ENCODE peak calls at places on chromosome 5, in six cellular contexts. T is fibroblast of pulmonary artery, E is astrocyte of the spinal cord, S is cardiac fibroblast, D is RWPE1, Y is esophagus squamous epithelium. Q is an unnamed sample.

GRCh38 chr5:137069358-137069757 is 429.8 kb downstream of the SPOCK1 start:
- DNase-seq in E (no peak), D (no peak), T (no peak), S (no peak), Y (no peak), Q (no peak)

GRCh38 chr5:65037845-65038815 is 269.4 kb downstream of the CWC27 start:
- DNase-seq in Y (no peak), D (no peak), E (no peak), T (no peak), S (peak; percentile 44), Q (no peak)

GRCh38 chr5:130773813-130774212 is 391.2 kb downstream of the HINT1 start:
- DNase-seq in T (no peak), S (peak; percentile 2), Y (no peak), D (peak; percentile 75), E (peak; percentile 3), Q (no peak)

GRCh38 chr5:136655429-136655828 is 290.1 kb upstream of the TRPC7 start:
- DNase-seq in E (no peak), T (no peak), S (no peak), Y (no peak), D (no peak), Q (no peak)

GRCh38 chr5:156181656-156182055 is 145.3 kb upstream of the SGCD start:
- DNase-seq in E (no peak), D (no peak), Y (no peak), T (no peak), S (no peak), Q (no peak)

GRCh38 chr5:115825948-115826347 is 9.5 kb upstream of the CDO1 start:
- DNase-seq in T (no peak), S (no peak), Y (no peak), D (no peak), E (no peak), Q (no peak)

GRCh38 chr5:116035123-116035522 is 2.9 kb downstream of the ARL14EPL start:
- DNase-seq in E (no peak), S (peak; percentile 12), Y (no peak), T (no peak), D (no peak), Q (no peak)

GRCh38 chr5:60829490-60830266 is 14.4 kb downstream of the ELOVL7 start:
- DNase-seq in D (peak; percentile 23), T (no peak), E (no peak), Y (no peak), S (no peak), Q (no peak)

GRCh38 chr5:144352318-144352717 is 181.6 kb downstream of the KCTD16 start:
- DNase-seq in Y (no peak), T (no peak), S (no peak), E (no peak), D (no peak), Q (no peak)

GRCh38 chr5:176693477-176693851 is 46.2 kb downstream of the TSPAN17 start:
- DNase-seq in D (no peak), Y (no peak), E (no peak), S (no peak), T (peak; percentile 31), Q (no peak)

GRCh38 chr5:169288066-169288753 is 12.7 kb downstream of the SLIT3 start:
- DNase-seq in D (no peak), Y (no peak), T (no peak), E (no peak), S (no peak), Q (no peak)

GRCh38 chr5:69167488-69167845 is 517 bp downstream of the CCNB1 start:
- DNase-seq in S (peak; percentile 33), D (peak; percentile 53), T (peak; percentile 11), E (peak; percentile 16), Y (no peak), Q (peak; percentile 11)

GRCh38 chr5:132860742-132861141 is 5.5 kb downstream of the GDF9 start:
- DNase-seq in D (no peak), S (no peak), Y (no peak), E (no peak), T (no peak), Q (no peak)

GRCh38 chr5:85929713-85930112 is 688.0 kb upstream of the COX7C start:
- DNase-seq in T (no peak), Y (no peak), S (no peak), D (no peak), E (no peak), Q (no peak)

GRCh38 chr5:176658817-176659216 is 11.5 kb downstream of the TSPAN17 start:
- DNase-seq in T (no peak), S (no peak), E (peak; percentile 44), Y (no peak), D (no peak), Q (no peak)

GRCh38 chr5:154857091-154857533 is 1.3 kb upstream of the CNOT8 start:
- DNase-seq in D (peak; percentile 54), T (no peak), E (no peak), Y (no peak), S (no peak), Q (no peak)

GRCh38 chr5:65907138-65907537 is 19.2 kb upstream of the ERBIN start:
- DNase-seq in S (peak; percentile 30), E (peak; percentile 45), Y (no peak), D (peak; percentile 53), T (no peak), Q (no peak)

GRCh38 chr5:137610598-137610997 is 111.5 kb upstream of the SPOCK1 start:
- DNase-seq in D (no peak), Y (no peak), E (no peak), T (no peak), S (no peak), Q (no peak)

GRCh38 chr5:139640432-139641115 is 7.6 kb upstream of the CXXC5 start:
- DNase-seq in T (no peak), E (no peak), Y (no peak), D (no peak), S (no peak), Q (peak; percentile 6)

GRCh38 chr5:68953885-68954617 is 139.8 kb upstream of the SLC30A5 start:
- DNase-seq in E (no peak), Y (no peak), S (peak; percentile 48), D (no peak), T (peak; percentile 48), Q (no peak)

GRCh38 chr5:142012186-142012785 is 541 bp downstream of the GNPDA1 start:
- DNase-seq in T (peak; percentile 56), Y (no peak), D (no peak), E (peak; percentile 16), S (peak; percentile 70), Q (peak; percentile 45)

GRCh38 chr5:4053111-4053510 is 457.5 kb downstream of the IRX1 start:
- DNase-seq in E (no peak), D (no peak), T (no peak), Y (no peak), S (no peak), Q (no peak)

GRCh38 chr5:4054092-4054491 is 458.5 kb downstream of the IRX1 start:
- DNase-seq in S (no peak), D (no peak), Y (no peak), T (no peak), E (no peak), Q (no peak)

DNA sequence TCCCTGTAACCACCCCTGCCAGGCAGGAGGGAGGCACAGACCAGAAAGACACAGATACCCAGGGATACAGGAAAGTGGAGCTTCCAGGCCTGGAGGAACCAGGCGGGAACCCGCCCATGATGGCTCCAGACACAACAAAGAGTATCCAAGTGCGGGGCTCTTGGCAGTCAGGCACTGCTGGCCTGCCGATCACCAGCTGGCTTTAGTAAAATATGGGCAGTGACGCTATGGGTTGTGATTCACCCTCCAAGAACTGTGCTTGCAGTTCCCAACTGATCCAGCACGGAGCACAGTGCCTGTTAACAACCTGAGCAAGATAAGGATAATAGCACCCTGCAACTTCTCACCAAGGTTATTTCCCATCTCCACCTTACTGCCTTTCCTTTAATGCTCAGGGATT is 463.3 kb downstream of the IRX1 start:
- DNase-seq in D (peak; percentile 1), S (peak; percentile 64), T (peak; percentile 42), Y (no peak), E (no peak), Q (no peak)
- TF ChIP-seq CTCF in D (no peak), S (peak; percentile 29), T (peak; percentile 0), Y (no peak), E (no peak), Q (no peak)

GRCh38 chr5:75654693-75655315 is 43.6 kb downstream of the ANKDD1B start:
- DNase-seq in S (no peak), Y (no peak), E (no peak), T (no peak), D (no peak), Q (no peak)

GRCh38 chr5:75651575-75651974 is 40.3 kb downstream of the ANKDD1B start:
- DNase-seq in S (no peak), D (no peak), T (no peak), Y (no peak), E (no peak), Q (no peak)

GRCh38 chr5:75660678-75661465 is 49.6 kb downstream of the ANKDD1B start:
- DNase-seq in D (no peak), T (no peak), Y (no peak), E (no peak), S (no peak), Q (no peak)

GRCh38 chr5:75659791-75660453 is 48.7 kb downstream of the ANKDD1B start:
- DNase-seq in D (no peak), Y (no peak), T (no peak), S (no peak), E (no peak), Q (no peak)

DNA sequence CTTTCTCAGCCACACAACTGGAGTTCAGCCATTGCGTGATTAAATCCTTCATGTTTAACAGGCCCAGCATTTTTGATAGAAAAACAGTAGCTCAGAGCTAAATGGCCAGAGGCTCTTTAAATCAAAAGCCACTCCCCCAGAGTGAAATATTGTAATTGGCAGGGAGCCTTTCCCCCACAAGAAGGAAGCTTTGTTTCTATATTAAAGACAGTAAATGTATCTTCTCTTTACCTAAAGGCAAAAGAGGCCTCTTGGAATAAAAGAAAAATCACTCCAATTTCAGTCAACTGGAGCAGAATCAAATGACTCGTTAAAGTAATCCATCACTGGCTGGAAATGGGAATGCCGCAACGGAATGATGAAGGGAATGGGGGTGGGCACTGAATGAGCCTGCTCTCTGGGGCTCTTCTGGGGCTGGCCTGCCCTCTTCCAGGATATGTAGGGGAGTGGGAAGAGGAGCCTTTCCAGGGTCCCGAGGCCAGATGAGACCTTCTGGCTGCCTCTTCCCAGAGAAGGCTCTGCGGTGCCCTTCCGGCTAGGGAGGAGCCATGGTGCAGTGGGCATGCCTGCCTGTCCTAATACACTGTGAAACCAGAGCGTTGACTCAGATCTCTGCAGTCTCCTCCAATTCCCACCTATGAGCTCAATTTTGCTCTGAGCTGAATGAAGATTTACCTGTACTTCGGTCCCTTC is 45.2 kb downstream of the ANKDD1B start:
- DNase-seq in Y (no peak), T (peak; percentile 38), E (peak; percentile 50), D (peak; percentile 48), S (peak; percentile 36), Q (no peak)
- TF ChIP-seq CTCF in Y (no peak), T (no peak), E (no peak), D (no peak), S (no peak), Q (no peak)

GRCh38 chr5:91183743-91184142 is 199.4 kb downstream of the ARRDC3 start:
- DNase-seq in D (no peak), S (no peak), Y (no peak), E (no peak), T (no peak), Q (no peak)
- TF ChIP-seq CTCF in D (no peak), S (no peak), Y (no peak), E (no peak), T (no peak), Q (no peak)

DNA sequence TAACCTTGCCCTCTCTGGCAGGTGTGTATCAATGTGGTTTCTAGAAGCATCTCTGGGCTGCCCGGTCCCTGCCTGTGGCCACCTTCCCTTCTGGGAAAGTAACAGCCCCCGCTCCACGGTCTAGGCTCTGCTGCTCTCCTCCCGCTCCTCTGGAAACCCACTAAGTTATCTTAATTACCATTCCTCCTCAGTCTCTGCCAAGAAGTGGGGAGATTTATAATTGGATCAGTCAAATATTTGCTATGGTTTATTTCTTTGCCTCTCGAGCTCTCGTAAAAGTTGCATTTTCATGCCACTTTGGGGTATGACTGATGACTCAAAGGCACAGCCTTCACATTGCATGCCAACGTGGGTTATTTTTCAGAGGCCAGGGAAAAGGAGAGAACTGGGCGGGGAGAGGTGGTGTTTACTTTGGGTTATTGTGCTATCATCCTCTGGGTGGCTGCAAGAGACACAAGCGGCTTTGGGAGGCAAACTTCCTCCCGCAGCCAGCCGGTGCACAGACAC is 205.3 kb upstream of the WWC1 start:
- DNase-seq in T (no peak), D (peak; percentile 85), S (no peak), Y (no peak), E (no peak), Q (no peak)
- TF ChIP-seq CTCF in T (no peak), D (no peak), S (no peak), Y (no peak), E (no peak), Q (no peak)

Q was measured in endothelial cell.